ENCODE peak calls at places on chromosome 5, in seven cellular contexts. Y is sigmoid colon, G is MM.1S, F is HAP-1, Q is H1, V is suprapubic skin, A is pancreas. K is an unnamed sample. For H3K27me3, the result is how much of the 10 kb centered on the place peaks cover.

GRCh38 chr5:152595327-152595890 is 190.3 kb upstream of the NMUR2 start:
- DNase-seq in Y (no peak), G (no peak), F (no peak), Q (no peak), V (no peak), A (no peak), K (no peak)

GRCh38 chr5:151684690-151685361 is 1.9 kb downstream of the SPARC start:
- DNase-seq in Y (peak), G (no peak), F (peak), Q (peak), V (no peak), A (no peak), K (no peak)

GRCh38 chr5:143064207-143064606 is 294.0 kb downstream of the ARHGAP26 start:
- DNase-seq in Y (no peak), G (no peak), F (no peak), Q (no peak), V (no peak), A (no peak), K (no peak)

GRCh38 chr5:80796861-80797260 is 142.1 kb upstream of the DHFR start:
- DNase-seq in Y (no peak), G (no peak), F (no peak), Q (no peak), V (no peak), A (no peak), K (no peak)

GRCh38 chr5:177434437-177434836 is 8.0 kb downstream of the GRK6 start:
- DNase-seq in Y (no peak), G (no peak), F (no peak), Q (no peak), V (no peak), A (no peak), K (no peak)

GRCh38 chr5:105034335-105034734 is 1471.7 kb upstream of the NUDT12 start:
- DNase-seq in Y (no peak), G (no peak), F (no peak), Q (no peak), V (no peak), A (no peak), K (no peak)

GRCh38 chr5:143309661-143310431 is 93.6 kb downstream of the NR3C1 start:
- DNase-seq in Y (no peak), G (no peak), F (no peak), Q (no peak), V (no peak), A (no peak), K (no peak)

GRCh38 chr5:58458851-58459275 is 1.0 kb downstream of the PLK2 start:
- DNase-seq in Y (no peak), G (no peak), F (no peak), Q (no peak), V (no peak), A (no peak), K (no peak)

GRCh38 chr5:66956439-66956838 is 240.2 kb downstream of the CD180 start:
- DNase-seq in Y (no peak), G (no peak), F (no peak), Q (no peak), V (no peak), A (no peak), K (no peak)

GRCh38 chr5:133387091-133387490 is 225.2 kb downstream of the FSTL4 start:
- DNase-seq in Y (peak), G (no peak), F (no peak), Q (no peak), V (peak), A (no peak), K (no peak)

GRCh38 chr5:179974946-179975712 is 67.4 kb upstream of the TBC1D9B start:
- DNase-seq in Y (no peak), G (peak), F (peak), Q (peak), V (no peak), A (no peak), K (peak)

GRCh38 chr5:10434392-10434791 is 7.3 kb upstream of the ROPN1L start:
- DNase-seq in Y (no peak), G (no peak), F (no peak), Q (no peak), V (no peak), A (no peak), K (no peak)

GRCh38 chr5:639584-640213 is 27.6 kb downstream of the CEP72 start:
- DNase-seq in Y (no peak), G (no peak), F (no peak), Q (no peak), V (peak), A (no peak), K (peak)

GRCh38 chr5:109455598-109456096 is 45.9 kb upstream of the PJA2 start:
- DNase-seq in Y (no peak), G (no peak), F (no peak), Q (no peak), V (no peak), A (no peak), K (no peak)

DNA sequence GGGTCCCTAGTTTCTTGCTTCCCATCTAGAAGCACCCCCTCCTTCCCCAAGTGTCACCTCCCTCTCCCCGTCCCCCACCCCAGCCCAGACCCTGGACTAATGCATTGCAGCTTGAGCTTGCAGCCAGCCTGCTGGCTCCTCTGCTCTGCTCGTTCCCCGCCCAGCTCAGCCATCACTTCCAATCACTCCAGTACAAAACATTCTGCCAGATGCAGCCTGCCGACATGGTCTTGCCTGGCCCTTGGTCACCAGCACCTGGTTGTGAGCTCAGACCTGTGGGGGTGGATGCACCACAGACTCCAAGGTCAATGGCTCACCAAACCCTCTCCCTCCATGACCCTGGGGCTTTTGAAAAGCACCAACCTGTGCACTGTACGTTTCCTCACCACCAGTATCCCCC is 172.9 kb upstream of the SMIM23 start:
- DNase-seq in Y (peak), G (no peak), F (no peak), Q (no peak), V (peak), A (no peak), K (no peak)
- H3K27me3 ChIP-seq in Y (under half), G (under half), F (under half), Q (under half), V (under half), A (under half), K (under half)

DNA sequence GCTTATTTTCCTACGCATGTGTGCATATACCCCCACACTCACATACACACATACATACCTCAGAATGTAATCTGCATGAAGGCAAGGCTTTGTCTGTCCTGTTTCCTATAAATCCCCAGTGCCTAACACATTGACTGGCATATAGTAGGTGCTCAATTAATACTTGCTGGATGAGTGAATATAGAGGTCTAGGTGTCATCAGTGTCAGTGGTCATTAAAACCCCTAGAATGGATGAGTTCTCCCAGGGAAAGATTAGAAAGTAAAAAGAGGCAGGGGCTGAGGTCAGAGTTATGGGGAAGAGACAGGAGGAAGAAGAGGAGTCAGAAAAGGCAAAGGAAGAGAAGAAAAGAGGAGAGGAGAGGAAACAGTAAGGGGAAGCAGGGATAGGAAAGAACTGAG is 4.7 kb downstream of the CPLX2 start:
- DNase-seq in Y (no peak), G (no peak), F (no peak), Q (no peak), V (no peak), A (no peak), K (no peak)
- H3K27me3 ChIP-seq in Y (under half), G (under half), F (under half), Q (under half), V (half or more), A (under half), K (half or more)

GRCh38 chr5:17895296-17896058 is 261.2 kb downstream of the TAF11L14 start:
- DNase-seq in Y (no peak), G (no peak), F (no peak), Q (no peak), V (no peak), A (no peak), K (no peak)

GRCh38 chr5:17896605-17897004 is 262.3 kb downstream of the TAF11L14 start:
- DNase-seq in Y (no peak), G (no peak), F (no peak), Q (no peak), V (no peak), A (no peak), K (no peak)

GRCh38 chr5:17897776-17898175 is 263.5 kb downstream of the TAF11L14 start:
- DNase-seq in Y (no peak), G (no peak), F (no peak), Q (no peak), V (no peak), A (no peak), K (no peak)

DNA sequence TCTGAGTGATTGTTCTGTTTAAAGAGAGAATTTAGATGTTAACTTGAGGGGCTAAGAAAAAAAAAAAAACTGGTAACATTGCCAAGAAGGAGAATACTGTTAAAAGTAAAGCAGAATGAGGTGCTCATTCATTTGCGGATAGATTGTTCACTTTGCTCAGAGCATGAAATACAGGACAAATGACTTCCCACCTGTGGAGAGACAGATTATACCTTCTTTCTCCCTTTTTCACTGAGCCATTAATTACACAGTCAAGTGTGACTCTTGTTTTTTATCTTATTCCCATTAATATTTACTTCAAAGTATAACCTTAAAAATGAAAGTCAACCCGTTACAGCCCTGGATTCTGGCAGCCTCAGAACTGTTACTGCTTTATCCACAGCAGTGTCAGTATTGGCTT is 264.5 kb downstream of the TAF11L14 start:
- DNase-seq in Y (no peak), G (no peak), F (no peak), Q (no peak), V (no peak), A (no peak), K (no peak)
- H3K27me3 ChIP-seq in Y (under half), G (under half), F (under half), Q (under half), V (under half), A (under half), K (under half)

GRCh38 chr5:63957617-63958016 is 4.6 kb downstream of the HTR1A start:
- DNase-seq in Y (no peak), G (no peak), F (no peak), Q (no peak), V (no peak), A (no peak), K (no peak)
- H3K27me3 ChIP-seq in Y (under half), G (under half), F (under half), Q (under half), V (under half), A (under half), K (under half)

DNA sequence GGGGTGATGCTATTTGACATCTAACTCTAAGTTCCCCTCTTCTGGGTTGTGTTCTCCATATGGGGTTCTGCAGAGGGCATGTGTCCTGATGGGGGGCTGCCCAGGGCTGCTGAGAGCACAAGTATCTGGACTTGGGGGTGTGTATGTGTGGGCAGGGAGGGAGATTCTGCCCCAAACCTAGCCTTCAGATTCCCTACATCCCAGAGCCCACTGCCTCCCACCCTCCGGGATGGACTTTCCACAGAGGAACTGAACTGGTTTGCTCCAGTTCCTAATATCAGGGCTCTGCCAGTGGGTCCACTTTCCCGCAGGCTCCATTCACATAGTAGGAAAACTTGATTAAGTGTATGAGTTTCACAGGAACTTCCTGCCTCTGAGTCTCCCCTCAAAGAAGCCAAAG is 16.4 kb upstream of the TIFAB start:
- DNase-seq in Y (peak), G (no peak), F (no peak), Q (no peak), V (no peak), A (no peak), K (peak)
- H3K27me3 ChIP-seq in Y (under half), G (under half), F (under half), Q (half or more), V (under half), A (under half), K (under half)

GRCh38 chr5:73436535-73437125 is 11.9 kb downstream of the FOXD1 start:
- DNase-seq in Y (no peak), G (no peak), F (no peak), Q (no peak), V (no peak), A (no peak), K (no peak)
- H3K27me3 ChIP-seq in Y (half or more), G (under half), F (under half), Q (half or more), V (half or more), A (half or more), K (half or more)

DNA sequence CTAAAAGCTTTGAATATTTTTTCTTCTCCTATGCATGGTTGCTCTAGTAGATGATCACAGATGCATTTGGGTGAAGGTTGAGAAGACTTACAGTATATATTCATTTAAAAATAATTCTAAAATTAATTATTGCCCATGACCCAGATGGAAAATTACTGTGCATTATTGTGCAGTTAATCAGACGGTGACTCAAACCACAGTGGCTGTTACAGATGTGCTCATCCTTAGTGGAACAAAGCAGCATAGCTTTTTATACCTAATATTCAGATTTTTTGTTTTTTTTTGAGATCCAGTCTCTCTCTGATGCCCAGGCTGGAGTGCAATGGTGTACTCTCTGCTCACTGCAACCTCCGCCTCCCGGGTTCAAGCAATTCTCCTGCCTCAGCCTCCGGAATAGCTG is 10.7 kb downstream of the OR2V1 start:
- DNase-seq in Y (no peak), G (no peak), F (no peak), Q (no peak), V (no peak), A (no peak), K (no peak)
- H3K27me3 ChIP-seq in Y (under half), G (under half), F (under half), Q (under half), V (half or more), A (under half), K (under half)

DNA sequence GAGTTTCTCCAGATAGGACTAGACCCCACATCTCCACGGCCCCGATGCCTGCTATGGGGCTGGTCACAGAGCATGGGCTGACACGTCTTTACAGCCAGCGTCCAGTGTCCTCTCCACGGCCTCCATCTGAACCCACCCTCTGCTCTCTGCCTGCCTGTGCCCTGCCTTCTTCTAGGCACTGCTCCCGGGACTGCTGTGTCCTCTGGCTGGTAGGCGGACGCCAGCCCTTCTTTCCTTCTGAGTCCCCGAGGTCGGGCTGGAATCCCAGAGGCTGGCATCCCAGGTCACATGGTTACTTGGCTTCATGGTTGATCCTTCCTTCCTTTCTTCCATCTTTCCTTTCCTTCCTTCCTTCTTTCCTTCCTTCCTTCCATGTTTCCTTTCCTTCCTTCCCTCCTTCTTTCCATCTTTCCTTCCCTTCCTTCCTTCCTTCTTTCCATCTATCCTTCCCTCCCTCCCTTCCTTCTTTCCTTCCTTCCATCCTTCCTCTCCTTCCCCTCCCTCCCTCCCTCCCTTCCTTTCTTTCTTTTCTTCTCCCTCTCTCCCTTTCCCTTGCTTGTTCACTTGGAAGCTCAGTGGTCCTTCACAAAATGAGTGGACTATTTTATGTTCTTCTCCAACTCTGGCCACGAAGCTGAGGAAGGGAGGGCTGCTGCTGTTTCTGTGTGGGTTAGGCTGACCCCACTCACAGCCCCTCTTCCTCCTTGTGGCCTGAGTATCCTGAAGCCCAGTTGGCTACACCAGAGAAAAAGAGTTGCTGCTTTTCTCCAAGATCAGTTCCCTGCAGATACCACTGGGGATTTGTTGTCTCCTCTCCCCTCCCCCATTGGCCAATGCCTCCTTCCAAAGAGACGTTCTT is 66.8 kb upstream of the NEURL1B start:
- DNase-seq in Y (no peak), G (no peak), F (no peak), Q (no peak), V (no peak), A (no peak), K (no peak)
- H3K27me3 ChIP-seq in Y (under half), G (under half), F (under half), Q (under half), V (under half), A (under half), K (under half)

K was measured in spleen.